ENCODE peak calls at places on chromosomes 13 and 19, in five cellular contexts. One of them, this sample, is unnamed.

GRCh38 chr19:19501798-19502197 is 13.6 kb downstream of the TSSK6 start:
- DNase-seq in cardiac muscle cell: no peak
- DNase-seq in left ventricle myocardium inferior: no peak
- DNase-seq in AG04450: no peak
- DNase-seq in fibroblast of pulmonary artery: no peak
- DNase-seq in this sample: no peak

GRCh38 chr13:109249780-109250528 is 536.4 kb downstream of the IRS2 start:
- DNase-seq in cardiac muscle cell: no peak
- DNase-seq in fibroblast of pulmonary artery: no peak
- DNase-seq in AG04450: no peak
- DNase-seq in left ventricle myocardium inferior: no peak
- DNase-seq in this sample: no peak

GRCh38 chr13:42762251-42762650 is 19.1 kb upstream of the FAM216B start:
- DNase-seq in left ventricle myocardium inferior: no peak
- DNase-seq in fibroblast of pulmonary artery: peak; percentile 73
- DNase-seq in cardiac muscle cell: no peak
- DNase-seq in AG04450: no peak
- DNase-seq in this sample: peak; percentile 86

GRCh38 chr13:72208112-72208645 is 341.2 kb upstream of the DACH1 start:
- DNase-seq in left ventricle myocardium inferior: no peak
- DNase-seq in AG04450: no peak
- DNase-seq in cardiac muscle cell: no peak
- DNase-seq in fibroblast of pulmonary artery: no peak
- DNase-seq in this sample: no peak

GRCh38 chr19:13812544-13812943 is 17.3 kb downstream of the ZSWIM4 start:
- DNase-seq in AG04450: no peak
- DNase-seq in fibroblast of pulmonary artery: no peak
- DNase-seq in cardiac muscle cell: no peak
- DNase-seq in left ventricle myocardium inferior: no peak
- DNase-seq in this sample: no peak

GRCh38 chr19:58513213-58513693 is 1.5 kb upstream of the SLC27A5 start:
- DNase-seq in left ventricle myocardium inferior: no peak
- DNase-seq in fibroblast of pulmonary artery: no peak
- DNase-seq in cardiac muscle cell: no peak
- DNase-seq in AG04450: no peak
- DNase-seq in this sample: no peak

GRCh38 chr13:93736111-93736510 is 509.5 kb downstream of the GPC6 start:
- DNase-seq in fibroblast of pulmonary artery: peak; percentile 52
- DNase-seq in AG04450: no peak
- DNase-seq in cardiac muscle cell: no peak
- DNase-seq in left ventricle myocardium inferior: no peak
- DNase-seq in this sample: peak; percentile 11

GRCh38 chr13:95155093-95155492 is 146.2 kb downstream of the ABCC4 start:
- DNase-seq in AG04450: no peak
- DNase-seq in cardiac muscle cell: no peak
- DNase-seq in left ventricle myocardium inferior: no peak
- DNase-seq in fibroblast of pulmonary artery: peak; percentile 23
- DNase-seq in this sample: peak; percentile 27

GRCh38 chr13:29423050-29423449 is 172.4 kb downstream of the SLC7A1 start:
- DNase-seq in AG04450: no peak
- DNase-seq in fibroblast of pulmonary artery: no peak
- DNase-seq in left ventricle myocardium inferior: no peak
- DNase-seq in cardiac muscle cell: no peak
- DNase-seq in this sample: no peak

GRCh38 chr13:44333950-44334675 is 39.5 kb upstream of the SERP2 start:
- DNase-seq in AG04450: no peak
- DNase-seq in left ventricle myocardium inferior: no peak
- DNase-seq in cardiac muscle cell: no peak
- DNase-seq in fibroblast of pulmonary artery: no peak
- DNase-seq in this sample: no peak

GRCh38 chr13:106156468-106156867 is 379.0 kb downstream of the EFNB2 start:
- DNase-seq in cardiac muscle cell: no peak
- DNase-seq in fibroblast of pulmonary artery: peak; percentile 96
- DNase-seq in AG04450: peak; percentile 92
- DNase-seq in left ventricle myocardium inferior: no peak
- DNase-seq in this sample: peak; percentile 96

GRCh38 chr13:108214511-108215383 is 589 bp downstream of the LIG4 start:
- DNase-seq in AG04450: no peak
- DNase-seq in cardiac muscle cell: peak; percentile 47
- DNase-seq in left ventricle myocardium inferior: no peak
- DNase-seq in fibroblast of pulmonary artery: no peak
- DNase-seq in this sample: no peak

GRCh38 chr13:26540319-26540718 is 17.2 kb upstream of the WASF3 start:
- DNase-seq in cardiac muscle cell: no peak
- DNase-seq in AG04450: no peak
- DNase-seq in fibroblast of pulmonary artery: no peak
- DNase-seq in left ventricle myocardium inferior: no peak
- DNase-seq in this sample: no peak

GRCh38 chr19:15696654-15697194 is 23.8 kb downstream of the CYP4F12 start:
- DNase-seq in cardiac muscle cell: no peak
- DNase-seq in left ventricle myocardium inferior: no peak
- DNase-seq in AG04450: no peak
- DNase-seq in fibroblast of pulmonary artery: no peak
- DNase-seq in this sample: no peak

GRCh38 chr19:43700368-43701015 is 15.4 kb upstream of the IRGC start:
- DNase-seq in cardiac muscle cell: no peak
- DNase-seq in AG04450: peak; percentile 47
- DNase-seq in fibroblast of pulmonary artery: peak; percentile 76
- DNase-seq in left ventricle myocardium inferior: peak; percentile 46
- DNase-seq in this sample: peak; percentile 76

GRCh38 chr19:13117772-13118423 is at the start of gene NACC1:
- DNase-seq in left ventricle myocardium inferior: peak; percentile 91
- DNase-seq in cardiac muscle cell: peak; percentile 95
- DNase-seq in AG04450: no peak
- DNase-seq in fibroblast of pulmonary artery: peak; percentile 88
- DNase-seq in this sample: peak; percentile 88

GRCh38 chr19:55253842-55254624 is 4.8 kb downstream of the PPP6R1 start:
- DNase-seq in fibroblast of pulmonary artery: no peak
- DNase-seq in AG04450: no peak
- DNase-seq in cardiac muscle cell: no peak
- DNase-seq in left ventricle myocardium inferior: no peak
- DNase-seq in this sample: no peak

GRCh38 chr13:97330448-97330847 is 103.5 kb upstream of the RAP2A start:
- DNase-seq in fibroblast of pulmonary artery: no peak
- DNase-seq in left ventricle myocardium inferior: no peak
- DNase-seq in cardiac muscle cell: no peak
- DNase-seq in AG04450: no peak
- DNase-seq in this sample: no peak

GRCh38 chr13:105497597-105497996 is 1037.9 kb downstream of the EFNB2 start:
- DNase-seq in left ventricle myocardium inferior: no peak
- DNase-seq in AG04450: no peak
- DNase-seq in fibroblast of pulmonary artery: no peak
- DNase-seq in cardiac muscle cell: peak; percentile 15
- DNase-seq in this sample: no peak

DNA sequence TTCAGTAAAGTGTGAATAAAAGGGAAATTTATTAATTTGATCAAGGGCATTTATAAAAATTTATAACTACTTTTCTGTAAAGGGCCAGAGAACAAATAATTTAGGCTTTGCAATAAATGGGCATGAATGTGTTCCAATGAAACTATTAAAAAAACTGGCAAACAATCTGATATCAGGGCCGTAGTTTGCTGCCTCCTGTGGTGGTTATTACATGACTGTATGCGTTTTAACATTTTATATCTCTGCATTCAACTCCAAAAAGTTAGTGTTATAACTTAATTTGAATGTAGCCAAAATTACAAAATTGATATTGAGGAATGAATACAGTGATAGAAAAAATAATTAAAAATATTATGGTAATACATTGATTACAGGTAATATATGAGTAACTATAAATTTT is 80.5 kb upstream of the POSTN start:
- DNase-seq in AG04450: no peak
- DNase-seq in fibroblast of pulmonary artery: no peak
- DNase-seq in cardiac muscle cell: no peak
- DNase-seq in left ventricle myocardium inferior: no peak
- DNase-seq in this sample: no peak
- TF ChIP-seq CTCF in AG04450: peak; percentile 27
- TF ChIP-seq CTCF in fibroblast of pulmonary artery: peak; percentile 34
- TF ChIP-seq CTCF in cardiac muscle cell: peak; percentile 22
- TF ChIP-seq CTCF in left ventricle myocardium inferior: no peak
- TF ChIP-seq CTCF in this sample: peak; percentile 15

GRCh38 chr13:23918208-23918607 is 20.9 kb upstream of the C1QTNF9B start:
- DNase-seq in fibroblast of pulmonary artery: no peak
- DNase-seq in AG04450: no peak
- DNase-seq in cardiac muscle cell: no peak
- DNase-seq in left ventricle myocardium inferior: no peak
- DNase-seq in this sample: no peak

GRCh38 chr13:23909606-23910005 is 12.3 kb upstream of the C1QTNF9B start:
- DNase-seq in AG04450: no peak
- DNase-seq in left ventricle myocardium inferior: no peak
- DNase-seq in cardiac muscle cell: no peak
- DNase-seq in fibroblast of pulmonary artery: no peak
- DNase-seq in this sample: no peak

GRCh38 chr13:23919006-23919405 is 21.7 kb upstream of the C1QTNF9B start:
- DNase-seq in AG04450: no peak
- DNase-seq in cardiac muscle cell: no peak
- DNase-seq in left ventricle myocardium inferior: no peak
- DNase-seq in fibroblast of pulmonary artery: no peak
- DNase-seq in this sample: no peak

DNA sequence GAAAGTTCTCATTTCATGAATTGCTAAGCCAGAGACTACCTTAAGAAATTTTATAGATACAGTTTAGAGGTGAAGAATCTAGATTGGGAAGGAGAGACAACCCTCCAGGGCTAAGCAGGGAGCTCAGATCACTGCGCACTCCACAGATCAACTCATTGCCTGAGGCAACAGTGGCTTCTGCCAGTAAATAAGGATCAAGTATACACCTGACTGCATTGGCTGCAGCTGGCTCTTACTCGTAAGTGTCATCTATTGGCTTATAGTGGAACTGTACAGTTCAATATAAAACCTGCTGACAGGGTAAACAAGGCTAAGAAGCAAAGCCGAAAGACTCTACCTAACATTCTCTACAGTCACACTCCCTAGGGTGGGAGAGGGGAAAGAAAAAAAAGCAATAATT is 18.0 kb upstream of the C1QTNF9B start:
- DNase-seq in left ventricle myocardium inferior: no peak
- DNase-seq in AG04450: no peak
- DNase-seq in cardiac muscle cell: no peak
- DNase-seq in fibroblast of pulmonary artery: no peak
- DNase-seq in this sample: no peak
- TF ChIP-seq CTCF in left ventricle myocardium inferior: no peak
- TF ChIP-seq CTCF in AG04450: no peak
- TF ChIP-seq CTCF in cardiac muscle cell: no peak
- TF ChIP-seq CTCF in fibroblast of pulmonary artery: no peak
- TF ChIP-seq CTCF in this sample: no peak

DNA sequence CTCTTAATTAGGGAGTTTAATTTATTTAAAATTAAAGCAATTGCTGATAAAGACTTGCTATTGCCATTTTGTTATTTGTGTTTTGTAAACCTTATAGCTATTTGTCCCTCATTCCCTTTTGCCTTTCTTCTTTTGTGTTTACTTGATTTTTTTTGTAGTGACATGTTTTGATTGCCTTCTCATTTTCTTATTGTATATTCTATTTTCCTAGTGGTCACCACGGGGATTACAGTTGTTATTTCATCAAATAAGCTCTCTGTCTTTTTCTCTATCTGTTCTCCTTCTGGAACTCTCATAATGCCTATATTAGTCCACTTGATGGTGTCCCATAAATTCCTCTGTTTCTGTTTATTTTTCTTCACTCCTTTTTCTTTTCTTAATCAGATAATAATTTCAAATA is 64.4 kb upstream of the FRY start:
- DNase-seq in cardiac muscle cell: no peak
- DNase-seq in fibroblast of pulmonary artery: no peak
- DNase-seq in AG04450: no peak
- DNase-seq in left ventricle myocardium inferior: no peak
- DNase-seq in this sample: no peak
- TF ChIP-seq CTCF in cardiac muscle cell: peak; percentile 5
- TF ChIP-seq CTCF in fibroblast of pulmonary artery: no peak
- TF ChIP-seq CTCF in AG04450: peak; percentile 34
- TF ChIP-seq CTCF in left ventricle myocardium inferior: peak; percentile 24
- TF ChIP-seq CTCF in this sample: no peak

GRCh38 chr19:38221421-38221820 is 2.6 kb downstream of the DPF1 start:
- DNase-seq in left ventricle myocardium inferior: no peak
- DNase-seq in fibroblast of pulmonary artery: no peak
- DNase-seq in AG04450: no peak
- DNase-seq in cardiac muscle cell: no peak
- DNase-seq in this sample: no peak

GRCh38 chr19:38223119-38223523 is 901 bp downstream of the DPF1 start:
- DNase-seq in AG04450: no peak
- DNase-seq in left ventricle myocardium inferior: no peak
- DNase-seq in fibroblast of pulmonary artery: no peak
- DNase-seq in cardiac muscle cell: no peak
- DNase-seq in this sample: no peak

GRCh38 chr19:38223617-38224013 is 407 bp downstream of the DPF1 start:
- DNase-seq in AG04450: no peak
- DNase-seq in left ventricle myocardium inferior: no peak
- DNase-seq in cardiac muscle cell: no peak
- DNase-seq in fibroblast of pulmonary artery: no peak
- DNase-seq in this sample: no peak

GRCh38 chr19:38221919-38222828 is 1.8 kb downstream of the DPF1 start:
- DNase-seq in fibroblast of pulmonary artery: no peak
- DNase-seq in left ventricle myocardium inferior: no peak
- DNase-seq in cardiac muscle cell: no peak
- DNase-seq in AG04450: no peak
- DNase-seq in this sample: no peak

GRCh38 chr19:38224014-38224862 is at the start of gene DPF1:
- DNase-seq in AG04450: no peak
- DNase-seq in left ventricle myocardium inferior: peak; percentile 45
- DNase-seq in fibroblast of pulmonary artery: peak; percentile 64
- DNase-seq in cardiac muscle cell: peak; percentile 92
- DNase-seq in this sample: peak; percentile 44
- TF ChIP-seq CTCF in AG04450: peak; percentile 9
- TF ChIP-seq CTCF in left ventricle myocardium inferior: no peak
- TF ChIP-seq CTCF in fibroblast of pulmonary artery: peak; percentile 12
- TF ChIP-seq CTCF in cardiac muscle cell: peak; percentile 10
- TF ChIP-seq CTCF in this sample: no peak

GRCh38 chr13:46146898-46147297 is 35.1 kb downstream of the LCP1 start:
- DNase-seq in cardiac muscle cell: peak; percentile 48
- DNase-seq in left ventricle myocardium inferior: no peak
- DNase-seq in fibroblast of pulmonary artery: peak; percentile 19
- DNase-seq in AG04450: no peak
- DNase-seq in this sample: peak; percentile 17
- TF ChIP-seq CTCF in cardiac muscle cell: peak; percentile 47
- TF ChIP-seq CTCF in left ventricle myocardium inferior: no peak
- TF ChIP-seq CTCF in fibroblast of pulmonary artery: peak; percentile 29
- TF ChIP-seq CTCF in AG04450: no peak
- TF ChIP-seq CTCF in this sample: peak; percentile 31

GRCh38 chr13:39210961-39211534 is 172.8 kb downstream of the NHLRC3 start:
- DNase-seq in fibroblast of pulmonary artery: no peak
- DNase-seq in AG04450: no peak
- DNase-seq in left ventricle myocardium inferior: no peak
- DNase-seq in cardiac muscle cell: no peak
- DNase-seq in this sample: no peak
- TF ChIP-seq CTCF in fibroblast of pulmonary artery: no peak
- TF ChIP-seq CTCF in AG04450: no peak
- TF ChIP-seq CTCF in left ventricle myocardium inferior: no peak
- TF ChIP-seq CTCF in cardiac muscle cell: no peak
- TF ChIP-seq CTCF in this sample: no peak

This sample was measured in fibroblast of villous mesenchyme.